ENCODE peak calls at places on chromosomes 12 and 14, in seven cellular contexts. C is AML-193, Q is tibial nerve, G is pulmonary artery endothelial cell, Z is AG04449, I is GM03348, E is GM12878. B is an unnamed sample.

GRCh38 chr12:1797991-1798733 is 22.2 kb upstream of the LRTM2 start:
- DNase-seq in C (no peak), Q (no peak), G (no peak), Z (no peak), I (no peak), E (no peak), B (no peak)

GRCh38 chr12:49470986-49471385 is 67.8 kb upstream of the KCNH3 start:
- DNase-seq in C (no peak), Q (no peak), G (no peak), Z (no peak), I (no peak), E (no peak), B (no peak)

GRCh38 chr14:97311411-97311810 is 514.2 kb downstream of the VRK1 start:
- DNase-seq in C (no peak), Q (no peak), G (no peak), Z (no peak), I (no peak), E (no peak), B (no peak)

GRCh38 chr12:27966870-27967269 is 5.7 kb downstream of the PTHLH start:
- DNase-seq in C (no peak), Q (no peak), G (peak), Z (peak), I (peak), E (no peak), B (no peak)

GRCh38 chr12:39357046-39357445 is 85.9 kb downstream of the KIF21A start:
- DNase-seq in C (no peak), Q (no peak), G (no peak), Z (no peak), I (no peak), E (no peak), B (no peak)

GRCh38 chr14:64806862-64807495 is 72.7 kb downstream of the SPTB start:
- DNase-seq in C (no peak), Q (no peak), G (no peak), Z (no peak), I (no peak), E (no peak), B (no peak)

GRCh38 chr12:127150028-127150427 is 1116.9 kb upstream of the TMEM132C start:
- DNase-seq in C (no peak), Q (no peak), G (no peak), Z (no peak), I (no peak), E (peak), B (no peak)

GRCh38 chr12:16573652-16574077 is 32.3 kb downstream of the LMO3 start:
- DNase-seq in C (peak), Q (peak), G (no peak), Z (no peak), I (no peak), E (no peak), B (no peak)

GRCh38 chr12:96473394-96474093 is 15.8 kb upstream of the CFAP54 start:
- DNase-seq in C (no peak), Q (no peak), G (peak), Z (no peak), I (no peak), E (no peak), B (no peak)

B was measured in H1.